ENCODE peak calls at places on chromosomes 13 and 19, in nine cellular contexts. E, R, K, I, L, S, N, W and A are unnamed samples.

GRCh38 chr19:46620716-46621115 is 4.2 kb downstream of the PTGIR start:
- DNase-seq in E (no peak), R (no peak), K (peak), I (no peak), L (no peak), S (no peak), N (no peak), W (no peak), A (peak)

GRCh38 chr19:28705008-28705407 is 507.9 kb downstream of the UQCRFS1 start:
- DNase-seq in E (no peak), R (no peak), K (peak), I (peak), L (no peak), S (peak), N (peak), W (no peak), A (no peak)

GRCh38 chr13:50616101-50616500 is 227.4 kb downstream of the DLEU7 start:
- DNase-seq in E (no peak), R (no peak), K (peak), I (peak), L (no peak), S (no peak), N (no peak), W (no peak), A (no peak)

GRCh38 chr19:50486823-50487515 is 10.3 kb upstream of the GARIN5A start:
- DNase-seq in E (no peak), R (peak), K (peak), I (peak), L (no peak), S (peak), N (no peak), W (peak), A (peak)

GRCh38 chr19:13137290-13137794 is 12.8 kb downstream of the STX10 start:
- DNase-seq in E (no peak), R (no peak), K (no peak), I (no peak), L (no peak), S (no peak), N (no peak), W (no peak), A (no peak)

GRCh38 chr19:18671303-18672043 is 12.0 kb upstream of the CRTC1 start:
- DNase-seq in E (no peak), R (no peak), K (no peak), I (no peak), L (no peak), S (no peak), N (no peak), W (no peak), A (no peak)

GRCh38 chr19:41407271-41407670 is 9.7 kb downstream of the BCKDHA start:
- DNase-seq in E (no peak), R (no peak), K (peak), I (no peak), L (peak), S (no peak), N (no peak), W (no peak), A (no peak)

GRCh38 chr19:15717781-15718180 is 10.0 kb upstream of the OR10H2 start:
- DNase-seq in E (no peak), R (no peak), K (no peak), I (no peak), L (no peak), S (no peak), N (no peak), W (no peak), A (no peak)

GRCh38 chr19:48635966-48636858 is 967 bp downstream of the DBP start:
- DNase-seq in E (no peak), R (peak), K (no peak), I (no peak), L (no peak), S (peak), N (no peak), W (no peak), A (no peak)

GRCh38 chr19:13060233-13060963 is 42.3 kb downstream of the LYL1 start:
- DNase-seq in E (no peak), R (no peak), K (peak), I (no peak), L (no peak), S (no peak), N (no peak), W (no peak), A (no peak)

GRCh38 chr13:71240906-71241305 is 626.1 kb downstream of the DACH1 start:
- DNase-seq in E (no peak), R (no peak), K (peak), I (peak), L (no peak), S (peak), N (no peak), W (no peak), A (no peak)

GRCh38 chr13:52925221-52925620 is 76.8 kb upstream of the PCDH8 start:
- DNase-seq in E (peak), R (no peak), K (no peak), I (no peak), L (no peak), S (no peak), N (no peak), W (no peak), A (no peak)

GRCh38 chr13:39858794-39859193 is 203.3 kb downstream of the COG6 start:
- DNase-seq in E (no peak), R (no peak), K (no peak), I (no peak), L (no peak), S (no peak), N (no peak), W (no peak), A (no peak)

GRCh38 chr13:52846567-52847321 is 1.7 kb downstream of the PCDH8 start:
- DNase-seq in E (no peak), R (no peak), K (peak), I (no peak), L (no peak), S (peak), N (no peak), W (no peak), A (no peak)

GRCh38 chr19:1125601-1126533 is 22.1 kb downstream of the GPX4 start:
- DNase-seq in E (no peak), R (no peak), K (no peak), I (peak), L (no peak), S (no peak), N (peak), W (no peak), A (no peak)

GRCh38 chr13:87671824-87672603 is 843 bp downstream of the SLITRK5 start:
- DNase-seq in E (no peak), R (no peak), K (no peak), I (no peak), L (no peak), S (no peak), N (no peak), W (no peak), A (no peak)

GRCh38 chr13:76882431-76882830 is 3.8 kb downstream of the KCTD12 start:
- DNase-seq in E (no peak), R (no peak), K (peak), I (no peak), L (no peak), S (no peak), N (no peak), W (no peak), A (no peak)

GRCh38 chr19:15231256-15231655 is 992 bp downstream of the EPHX3 start:
- DNase-seq in E (no peak), R (no peak), K (no peak), I (peak), L (no peak), S (no peak), N (no peak), W (no peak), A (no peak)

GRCh38 chr13:111962431-111962891 is 104.5 kb upstream of the SOX1 start:
- DNase-seq in E (no peak), R (no peak), K (no peak), I (peak), L (no peak), S (no peak), N (no peak), W (no peak), A (no peak)

GRCh38 chr19:54248016-54248601 is 5.5 kb upstream of the LILRA6 start:
- DNase-seq in E (peak), R (no peak), K (peak), I (no peak), L (no peak), S (no peak), N (no peak), W (no peak), A (no peak)

GRCh38 chr19:46745521-46746280 is at the start of gene FKRP:
- DNase-seq in E (no peak), R (no peak), K (no peak), I (no peak), L (no peak), S (peak), N (no peak), W (no peak), A (peak)

GRCh38 chr19:20664917-20665781 is 3.8 kb upstream of the ZNF626 start:
- DNase-seq in E (no peak), R (no peak), K (peak), I (no peak), L (no peak), S (peak), N (no peak), W (no peak), A (no peak)

GRCh38 chr19:46546194-46546896 is 50.7 kb upstream of the PNMA8B start:
- DNase-seq in E (peak), R (no peak), K (peak), I (peak), L (no peak), S (peak), N (no peak), W (no peak), A (no peak)

GRCh38 chr19:41699231-41699967 is 9.0 kb upstream of the CEACAM5 start:
- DNase-seq in E (no peak), R (no peak), K (no peak), I (no peak), L (no peak), S (no peak), N (no peak), W (no peak), A (no peak)

GRCh38 chr13:50509771-50510441 is 333.6 kb downstream of the DLEU7 start:
- DNase-seq in E (no peak), R (no peak), K (no peak), I (no peak), L (no peak), S (no peak), N (no peak), W (no peak), A (no peak)

GRCh38 chr19:19064811-19065745 is 1.3 kb downstream of the SLC25A42 start:
- DNase-seq in E (no peak), R (peak), K (no peak), I (peak), L (no peak), S (peak), N (no peak), W (no peak), A (peak)

GRCh38 chr19:8489591-8490394 is 12.6 kb downstream of the PRAM1 start:
- DNase-seq in E (peak), R (no peak), K (no peak), I (no peak), L (peak), S (no peak), N (no peak), W (no peak), A (no peak)

GRCh38 chr13:43878897-43879322 is 630 bp downstream of the CCDC122 start:
- DNase-seq in E (peak), R (peak), K (peak), I (peak), L (peak), S (peak), N (no peak), W (peak), A (no peak)

GRCh38 chr13:114129649-114130062 is 2.8 kb downstream of the RASA3 start:
- DNase-seq in E (no peak), R (peak), K (no peak), I (no peak), L (no peak), S (no peak), N (no peak), W (no peak), A (no peak)

GRCh38 chr13:89115307-89115706 is 1444.1 kb downstream of the SLITRK5 start:
- DNase-seq in E (no peak), R (no peak), K (no peak), I (no peak), L (no peak), S (no peak), N (no peak), W (no peak), A (no peak)

GRCh38 chr19:44582581-44583265 is 30.6 kb upstream of the IGSF23 start:
- DNase-seq in E (no peak), R (no peak), K (peak), I (peak), L (no peak), S (peak), N (no peak), W (no peak), A (no peak)

GRCh38 chr13:112096959-112097358 is 30.0 kb downstream of the SOX1 start:
- DNase-seq in E (no peak), R (no peak), K (no peak), I (no peak), L (no peak), S (no peak), N (no peak), W (no peak), A (no peak)

GRCh38 chr13:24142886-24143285 is 17.6 kb upstream of the SPATA13 start:
- DNase-seq in E (no peak), R (no peak), K (no peak), I (no peak), L (no peak), S (no peak), N (no peak), W (no peak), A (no peak)

GRCh38 chr19:48252625-48253024 is 3.1 kb downstream of the CARD8 start:
- DNase-seq in E (no peak), R (no peak), K (no peak), I (no peak), L (no peak), S (no peak), N (no peak), W (no peak), A (no peak)